ENCODE peak calls at places on chromosomes 12 and 14, in seven cellular contexts. F is cardiac muscle cell, I is NCI-H2081, S is AG04450, P is Caki2, H is HFF-Myc, X is dorsolateral prefrontal cortex. J is an unnamed sample.

GRCh38 chr12:122992386-122992785 is 11.9 kb downstream of the ARL6IP4 start:
- DNase-seq in S (no peak), P (no peak), I (no peak), X (no peak), F (no peak), H (no peak), J (no peak)

GRCh38 chr14:102708494-102708893 is 68.8 kb upstream of the TRAF3 start:
- DNase-seq in P (no peak), F (no peak), H (no peak), S (no peak), X (no peak), I (no peak), J (no peak)

GRCh38 chr12:12081836-12082497 is 11.2 kb downstream of the BCL2L14 start:
- DNase-seq in P (peak; percentile 70), S (no peak), I (peak; percentile 24), H (no peak), X (no peak), F (peak; percentile 65), J (peak; percentile 70)

GRCh38 chr14:55807992-55808391 is 228.0 kb downstream of the KTN1 start:
- DNase-seq in H (no peak), S (no peak), I (no peak), X (no peak), P (no peak), F (no peak), J (no peak)

GRCh38 chr12:97173672-97174385 is 266.8 kb downstream of the NEDD1 start:
- DNase-seq in H (no peak), I (no peak), S (no peak), F (no peak), P (no peak), X (no peak), J (no peak)

GRCh38 chr12:21369141-21369980 is 3.3 kb upstream of the IAPP start:
- DNase-seq in F (no peak), I (no peak), H (no peak), P (no peak), X (no peak), S (no peak), J (no peak)

GRCh38 chr12:120090211-120090610 is 26.3 kb downstream of the RAB35 start:
- DNase-seq in P (no peak), F (no peak), I (no peak), H (no peak), S (no peak), X (no peak), J (no peak)

GRCh38 chr14:23439107-23439835 is 3.8 kb upstream of the MYH7 start:
- DNase-seq in S (no peak), I (no peak), F (no peak), H (no peak), P (no peak), X (no peak), J (no peak)

GRCh38 chr12:113222730-113223531 is 1.7 kb downstream of the TPCN1 start:
- DNase-seq in I (peak; percentile 27), X (no peak), F (peak; percentile 93), P (peak; percentile 88), S (peak; percentile 77), H (peak; percentile 82), J (peak; percentile 87)